ENCODE peak calls at places on chromosomes 2 and 18, in seven cellular contexts. E is HCT116, N is right lobe of liver, Q is lower leg skin, U is K562, H is sigmoid colon, F is ovary. M is an unnamed sample.

GRCh38 chr2:43707255-43707654 is 31.0 kb upstream of the C1GALT1C1L start:
- DNase-seq in N (peak), U (peak), H (peak), Q (peak), E (no peak), F (peak), M (peak)

GRCh38 chr2:55519908-55520885 is 679 bp downstream of the CFAP36 start:
- DNase-seq in E (no peak), F (peak), N (no peak), Q (no peak), H (no peak), U (peak), M (peak)

GRCh38 chr2:160484859-160485520 is 8.6 kb downstream of the RBMS1 start:
- DNase-seq in E (no peak), Q (no peak), U (no peak), F (no peak), N (no peak), H (no peak), M (no peak)

GRCh38 chr2:55861733-55862132 is 61.8 kb downstream of the EFEMP1 start:
- DNase-seq in F (peak), H (peak), E (no peak), U (no peak), N (no peak), Q (no peak), M (no peak)

GRCh38 chr2:241844831-241845578 is 13.7 kb downstream of the PDCD1 start:
- DNase-seq in F (no peak), Q (no peak), U (no peak), H (peak), E (no peak), N (no peak), M (peak)

GRCh38 chr2:204274991-204275390 is 270.3 kb upstream of the PARD3B start:
- DNase-seq in H (no peak), N (no peak), Q (no peak), U (no peak), F (no peak), E (no peak), M (no peak)

GRCh38 chr2:175605989-175606841 is 395.9 kb downstream of the LNPK start:
- DNase-seq in F (no peak), Q (no peak), E (no peak), U (no peak), H (no peak), N (no peak), M (no peak)

GRCh38 chr2:163630836-163631235 is 105.0 kb downstream of the FIGN start:
- DNase-seq in U (no peak), N (no peak), F (no peak), Q (no peak), H (no peak), E (no peak), M (no peak)

GRCh38 chr2:240586919-240587800 is 626 bp downstream of the CAPN10 start:
- DNase-seq in H (peak), U (peak), Q (no peak), N (peak), E (no peak), F (peak), M (peak)

GRCh38 chr2:26681656-26682055 is 10.9 kb upstream of the KCNK3 start:
- DNase-seq in H (peak), Q (no peak), F (no peak), U (no peak), N (no peak), E (no peak), M (no peak)

GRCh38 chr2:8667896-8668512 is 13.9 kb upstream of the ID2 start:
- DNase-seq in E (no peak), F (no peak), H (no peak), U (no peak), Q (no peak), N (no peak), M (no peak)

GRCh38 chr18:23191952-23192662 is 56.8 kb downstream of the CABLES1 start:
- DNase-seq in E (no peak), H (peak), N (peak), U (no peak), Q (no peak), F (peak), M (no peak)

GRCh38 chr2:65156041-65156440 is 26.1 kb upstream of the RAB1A start:
- DNase-seq in H (no peak), F (no peak), E (no peak), N (no peak), U (no peak), Q (no peak), M (no peak)

GRCh38 chr2:199922856-199923255 is 11.8 kb downstream of the C2orf69 start:
- DNase-seq in F (no peak), H (no peak), U (no peak), N (no peak), Q (no peak), E (no peak), M (peak)

GRCh38 chr2:3627500-3628100 is 30.4 kb upstream of the ALLC start:
- DNase-seq in N (no peak), E (no peak), F (peak), U (no peak), H (peak), Q (no peak), M (no peak)

GRCh38 chr2:38164881-38165280 is 88.9 kb upstream of the CYP1B1 start:
- DNase-seq in Q (no peak), E (no peak), N (no peak), U (no peak), H (no peak), F (no peak), M (no peak)

GRCh38 chr18:55920063-55920462 is 332.1 kb upstream of the TCF4 start:
- DNase-seq in Q (no peak), N (no peak), H (no peak), U (no peak), F (no peak), E (no peak), M (no peak)

GRCh38 chr2:213216461-213216860 is 65.0 kb upstream of the IKZF2 start:
- DNase-seq in F (no peak), N (no peak), H (no peak), E (no peak), Q (no peak), U (no peak), M (no peak)

GRCh38 chr2:56613254-56613653 is 429.5 kb downstream of the CCDC85A start:
- DNase-seq in Q (no peak), N (no peak), E (no peak), F (no peak), U (no peak), H (no peak), M (no peak)

GRCh38 chr18:9808530-9809241 is 77.1 kb upstream of the TXNDC2 start:
- DNase-seq in E (no peak), Q (peak), N (no peak), F (peak), U (no peak), H (peak), M (no peak)

GRCh38 chr2:190069936-190070696 is 7.6 kb upstream of the MSTN start:
- DNase-seq in F (no peak), E (peak), U (peak), H (no peak), Q (peak), N (peak), M (peak)

GRCh38 chr2:218733615-218734021 is 23.0 kb downstream of the TTLL4 start:
- DNase-seq in Q (peak), E (no peak), N (peak), H (peak), F (no peak), U (no peak), M (peak)

GRCh38 chr2:171081649-171082111 is 79.0 kb downstream of the TLK1 start:
- DNase-seq in Q (no peak), N (no peak), U (no peak), F (no peak), H (no peak), E (no peak), M (no peak)

GRCh38 chr2:17199741-17200140 is 318.5 kb downstream of the RAD51AP2 start:
- DNase-seq in N (no peak), E (no peak), F (no peak), H (no peak), U (no peak), Q (no peak), M (no peak)

GRCh38 chr18:43846302-43846701 is 569.0 kb upstream of the SYT4 start:
- DNase-seq in N (no peak), Q (no peak), H (no peak), U (no peak), E (no peak), F (no peak), M (no peak)

GRCh38 chr2:218962859-218963492 is 3.5 kb downstream of the CDK5R2 start:
- DNase-seq in N (peak), F (peak), E (peak), U (peak), H (no peak), Q (peak), M (peak)

GRCh38 chr2:166520604-166521003 is 26.6 kb upstream of the SCN7A start:
- DNase-seq in F (no peak), Q (no peak), U (no peak), N (no peak), H (no peak), E (no peak), M (no peak)

DNA sequence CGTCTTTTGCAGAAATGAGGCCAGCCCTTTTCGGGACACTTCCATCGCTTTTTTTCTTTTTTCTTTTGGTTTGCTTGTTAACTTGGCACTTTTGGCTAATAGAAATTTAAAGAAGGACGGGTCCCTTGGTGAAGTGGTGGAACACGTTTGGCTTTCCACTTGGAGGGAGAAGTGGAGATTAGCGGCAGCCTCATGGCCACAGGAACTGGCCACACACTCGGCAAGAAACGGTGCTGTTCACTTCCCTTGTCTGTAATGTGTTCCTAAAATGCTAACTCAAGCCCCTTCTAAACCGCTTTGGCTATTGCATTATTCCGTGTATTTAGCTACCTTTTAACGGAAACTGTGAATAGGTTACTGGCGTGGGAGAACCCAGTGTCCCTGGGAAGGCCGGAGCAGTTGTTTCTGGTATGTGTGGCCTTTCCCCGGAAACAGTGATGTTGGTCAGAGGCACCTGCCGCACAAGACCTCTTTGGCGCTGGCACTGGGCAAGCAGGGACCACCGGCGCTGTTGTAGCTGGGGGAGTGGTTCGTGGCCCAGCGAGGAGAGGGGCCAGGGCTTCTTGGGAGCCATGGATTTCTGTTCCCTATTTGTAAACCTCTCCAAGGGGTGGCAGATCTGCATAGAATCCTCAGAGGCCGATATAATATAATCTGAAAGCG is 981 bp downstream of the RAMP1 start:
- DNase-seq in H (peak), Q (no peak), U (no peak), E (no peak), N (no peak), F (no peak), M (no peak)
- TF ChIP-seq POLR2A in H (no peak), Q (no peak), U (no peak), E (no peak), N (no peak), F (no peak), M (no peak)

GRCh38 chr2:20231159-20231558 is 6.2 kb upstream of the SDC1 start:
- DNase-seq in H (no peak), F (no peak), E (no peak), N (no peak), Q (no peak), U (no peak), M (no peak)

GRCh38 chr2:20229322-20230201 is 4.6 kb upstream of the SDC1 start:
- DNase-seq in N (no peak), Q (peak), E (no peak), H (no peak), U (no peak), F (no peak), M (no peak)

GRCh38 chr2:20232837-20233207 is 7.9 kb upstream of the SDC1 start:
- DNase-seq in Q (peak), F (no peak), N (no peak), E (no peak), U (no peak), H (no peak), M (no peak)

GRCh38 chr2:20227894-20228505 is 3.1 kb upstream of the SDC1 start:
- DNase-seq in F (no peak), U (no peak), Q (no peak), E (no peak), N (no peak), H (no peak), M (no peak)

DNA sequence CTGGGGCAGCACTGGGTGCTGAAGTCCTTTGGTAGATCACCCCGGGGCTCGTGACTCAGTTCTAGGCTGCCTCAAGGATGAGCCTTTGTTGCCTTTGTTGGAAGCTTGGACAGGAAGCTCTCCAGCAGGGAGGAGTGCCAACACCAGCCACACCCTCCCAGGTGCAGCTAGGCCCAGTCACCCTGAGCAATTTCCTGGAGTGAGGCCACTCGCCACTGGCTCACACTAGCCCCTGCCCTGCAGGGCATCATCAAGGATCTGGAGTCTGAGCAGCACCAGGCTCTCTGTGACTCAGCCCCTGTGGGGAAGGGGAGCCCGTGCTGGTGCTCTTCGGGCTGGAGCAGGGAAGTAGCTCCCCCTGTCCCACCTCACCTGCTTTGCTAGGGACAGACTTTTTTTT is 6.7 kb upstream of the SDC1 start:
- DNase-seq in F (no peak), E (peak), H (no peak), U (no peak), Q (peak), N (peak), M (peak)
- TF ChIP-seq POLR2A in F (no peak), E (peak), H (no peak), U (no peak), Q (no peak), N (no peak), M (no peak)

GRCh38 chr18:13614701-13615288 is 111.6 kb downstream of the FAM210A start:
- DNase-seq in N (no peak), E (no peak), H (peak), U (no peak), Q (no peak), F (no peak), M (no peak)

GRCh38 chr18:13613099-13613498 is 113.3 kb downstream of the FAM210A start:
- DNase-seq in Q (no peak), E (no peak), F (no peak), N (no peak), H (no peak), U (no peak), M (no peak)

GRCh38 chr18:13612111-13612997 is 114.0 kb downstream of the FAM210A start:
- DNase-seq in N (no peak), E (no peak), H (peak), Q (no peak), F (no peak), U (no peak), M (peak)

GRCh38 chr18:13614318-13614643 is 112.1 kb downstream of the FAM210A start:
- DNase-seq in U (no peak), N (no peak), Q (no peak), H (no peak), F (no peak), E (no peak), M (no peak)

DNA sequence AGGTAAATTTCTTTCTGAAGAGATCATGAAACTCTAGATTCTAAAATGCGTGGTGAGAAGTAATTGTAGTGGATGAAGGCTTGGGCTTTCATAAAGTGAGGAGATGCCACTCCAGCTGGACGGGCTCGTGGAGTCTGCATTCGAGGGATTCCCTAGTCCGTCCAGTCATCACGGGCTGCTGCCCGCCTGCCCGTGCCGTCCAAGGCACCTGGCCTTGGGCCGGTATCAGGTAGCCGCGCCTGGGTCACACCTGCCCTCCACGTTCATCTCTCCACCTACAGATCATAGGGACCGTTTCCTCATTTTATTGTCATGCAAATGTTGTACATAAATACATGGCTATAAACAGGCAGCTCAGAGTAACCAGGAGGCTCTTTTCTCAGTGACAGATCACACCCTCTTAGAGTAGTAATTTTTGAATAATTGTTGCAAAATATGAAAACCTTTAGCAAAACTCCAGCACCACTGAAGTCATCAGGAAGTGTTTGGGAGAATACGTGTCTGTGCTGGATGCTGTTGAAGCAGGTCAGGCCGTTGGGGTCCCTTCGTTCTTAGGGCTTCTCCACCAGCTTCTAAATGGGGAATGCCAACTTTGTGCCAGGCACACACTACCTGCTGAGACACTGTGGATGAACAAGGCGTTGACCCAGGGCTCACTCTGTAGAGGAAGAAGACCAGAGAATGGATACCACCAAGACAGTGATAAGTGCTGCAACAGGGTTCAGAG is 112.6 kb downstream of the FAM210A start:
- DNase-seq in U (no peak), Q (no peak), N (no peak), F (no peak), E (no peak), H (peak), M (no peak)
- TF ChIP-seq POLR2A in U (no peak), Q (no peak), N (no peak), F (no peak), E (no peak), H (no peak), M (no peak)

GRCh38 chr2:72887032-72887835 is at the start of gene SPR:
- DNase-seq in F (peak), H (peak), N (peak), E (peak), Q (peak), U (peak), M (peak)
- TF ChIP-seq POLR2A in F (no peak), H (no peak), N (peak), E (peak), Q (no peak), U (peak), M (peak)

GRCh38 chr18:36067118-36067957 is at the start of gene RPRD1A:
- DNase-seq in Q (peak), H (peak), N (peak), F (peak), U (peak), E (peak), M (peak)
- TF ChIP-seq POLR2A in Q (no peak), H (peak), N (peak), F (peak), U (peak), E (peak), M (peak)

DNA sequence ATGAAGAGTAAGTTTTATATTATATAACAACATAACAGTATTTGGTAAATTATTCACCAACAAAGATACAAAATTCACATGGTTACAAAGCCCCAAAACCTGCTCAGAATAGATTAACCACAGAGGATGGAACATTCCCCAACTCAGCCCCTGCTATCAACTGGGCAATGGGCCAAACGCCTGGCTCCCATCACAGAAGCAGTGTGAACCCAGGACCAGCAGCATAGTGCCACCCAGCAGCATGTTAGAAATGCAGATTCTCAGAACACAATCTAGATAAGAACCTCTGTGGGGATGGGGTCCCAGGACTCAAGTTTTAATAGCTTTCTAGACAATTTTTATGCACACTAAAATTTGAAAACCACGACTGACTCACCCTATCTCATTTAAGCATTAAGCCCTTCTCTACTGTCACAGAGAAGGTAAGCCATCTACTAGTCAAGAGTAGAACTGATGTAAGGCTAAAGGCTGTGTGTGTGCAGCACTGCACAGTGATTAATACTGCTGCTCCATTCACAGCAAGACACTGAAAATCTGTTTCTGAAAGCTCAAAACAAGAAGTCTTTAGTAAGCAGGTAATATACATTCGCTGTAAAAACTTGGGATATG is 15.2 kb downstream of the AFG3L2 start:
- DNase-seq in N (no peak), Q (no peak), H (no peak), U (no peak), F (peak), E (no peak), M (no peak)
- TF ChIP-seq POLR2A in N (no peak), Q (no peak), H (no peak), U (no peak), F (no peak), E (no peak), M (no peak)

GRCh38 chr2:29115797-29116781 is 874 bp downstream of the CLIP4 start:
- DNase-seq in F (peak), Q (peak), U (no peak), N (peak), E (no peak), H (peak), M (peak)

GRCh38 chr2:29113891-29114321 is 1.3 kb upstream of the CLIP4 start:
- DNase-seq in Q (peak), N (peak), U (no peak), F (peak), E (peak), H (peak), M (peak)

GRCh38 chr2:29113027-29113686 is 2.1 kb upstream of the CLIP4 start:
- DNase-seq in F (no peak), E (peak), H (no peak), N (no peak), U (no peak), Q (no peak), M (no peak)

GRCh38 chr2:29114514-29114840 is 738 bp upstream of the CLIP4 start:
- DNase-seq in N (no peak), U (no peak), F (peak), H (no peak), E (no peak), Q (no peak), M (peak)

DNA sequence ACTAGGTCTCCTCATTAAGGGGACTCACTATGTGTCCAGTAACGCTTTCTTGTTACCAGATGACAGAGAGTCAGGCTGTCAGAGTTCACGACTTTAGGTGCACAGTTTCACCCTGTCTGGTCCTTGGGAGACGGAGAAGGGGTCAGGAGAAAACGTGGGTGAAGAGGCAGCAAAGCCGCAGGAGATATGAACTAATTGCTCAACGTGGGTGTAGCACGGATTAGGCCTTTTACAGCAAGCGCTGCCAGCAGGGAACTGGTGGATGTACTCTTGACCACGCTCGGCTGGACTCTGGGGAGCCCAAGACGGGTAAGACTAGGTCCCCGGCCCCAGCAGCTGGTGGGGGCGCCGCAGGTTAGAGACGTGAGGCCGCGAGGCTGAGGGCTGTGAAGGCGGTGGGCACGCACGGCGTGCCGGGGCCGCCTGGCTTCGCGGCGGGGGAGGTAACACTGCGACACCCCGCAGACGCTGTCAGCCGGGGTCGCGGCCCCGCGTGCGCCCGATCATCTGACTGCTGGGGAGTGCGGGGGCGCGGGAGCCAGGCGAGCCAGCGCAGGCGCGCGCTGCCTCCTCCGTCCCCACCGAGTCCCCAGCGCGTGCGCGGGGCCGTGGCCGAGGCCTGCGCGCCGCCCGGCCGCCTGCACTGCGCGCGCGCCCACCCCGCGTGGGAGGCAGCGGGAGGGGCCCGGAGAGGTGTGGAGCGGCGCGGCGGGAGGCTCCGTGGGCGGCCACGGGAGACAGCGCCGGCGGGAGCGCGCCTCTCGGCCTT is at the start of gene CLIP4:
- DNase-seq in Q (peak), H (peak), U (peak), E (no peak), F (peak), N (peak), M (peak)
- TF ChIP-seq POLR2A in Q (no peak), H (no peak), U (no peak), E (no peak), F (no peak), N (peak), M (no peak)

M was measured in NB4.